ENCODE peak calls at places on chromosomes 16 and 17, in eight cellular contexts. One of them, this sample, is unnamed. For H3K9me3, the result is how much of the 10 kb centered on the place peaks cover.

GRCh38 chr17:82031303-82031884 is at the start of gene RAC3:
- DNase-seq in esophagus muscularis mucosa: no peak
- DNase-seq in sigmoid colon: no peak
- DNase-seq in endothelial cell of umbilical vein: no peak
- DNase-seq in adrenal gland: no peak
- DNase-seq in transverse colon: no peak
- DNase-seq in A549: no peak
- DNase-seq in body of pancreas: no peak
- DNase-seq in this sample: no peak

GRCh38 chr17:16281351-16281750 is 64.3 kb downstream of the PIGL start:
- DNase-seq in A549: no peak
- DNase-seq in esophagus muscularis mucosa: no peak
- DNase-seq in adrenal gland: no peak
- DNase-seq in sigmoid colon: no peak
- DNase-seq in transverse colon: no peak
- DNase-seq in endothelial cell of umbilical vein: no peak
- DNase-seq in body of pancreas: no peak
- DNase-seq in this sample: no peak

GRCh38 chr17:72370819-72371218 is 250.0 kb downstream of the SOX9 start:
- DNase-seq in A549: peak
- DNase-seq in sigmoid colon: no peak
- DNase-seq in adrenal gland: no peak
- DNase-seq in transverse colon: no peak
- DNase-seq in body of pancreas: no peak
- DNase-seq in endothelial cell of umbilical vein: no peak
- DNase-seq in esophagus muscularis mucosa: no peak
- DNase-seq in this sample: no peak

GRCh38 chr17:9900019-9900594 is 5.0 kb downstream of the RCVRN start:
- DNase-seq in esophagus muscularis mucosa: no peak
- DNase-seq in transverse colon: no peak
- DNase-seq in sigmoid colon: no peak
- DNase-seq in A549: no peak
- DNase-seq in endothelial cell of umbilical vein: no peak
- DNase-seq in body of pancreas: no peak
- DNase-seq in adrenal gland: no peak
- DNase-seq in this sample: no peak

GRCh38 chr16:62363451-62363850 is 327.2 kb upstream of the CDH8 start:
- DNase-seq in sigmoid colon: no peak
- DNase-seq in endothelial cell of umbilical vein: no peak
- DNase-seq in adrenal gland: no peak
- DNase-seq in esophagus muscularis mucosa: no peak
- DNase-seq in body of pancreas: no peak
- DNase-seq in A549: no peak
- DNase-seq in transverse colon: no peak
- DNase-seq in this sample: no peak

GRCh38 chr17:64653985-64654355 is 8.1 kb downstream of the SMURF2 start:
- DNase-seq in endothelial cell of umbilical vein: no peak
- DNase-seq in A549: no peak
- DNase-seq in body of pancreas: no peak
- DNase-seq in sigmoid colon: no peak
- DNase-seq in adrenal gland: no peak
- DNase-seq in esophagus muscularis mucosa: no peak
- DNase-seq in transverse colon: no peak
- DNase-seq in this sample: no peak

GRCh38 chr17:78872486-78872885 is 30.5 kb downstream of the CEP295NL start:
- DNase-seq in esophagus muscularis mucosa: no peak
- DNase-seq in sigmoid colon: no peak
- DNase-seq in body of pancreas: no peak
- DNase-seq in adrenal gland: no peak
- DNase-seq in transverse colon: no peak
- DNase-seq in A549: peak
- DNase-seq in endothelial cell of umbilical vein: no peak
- DNase-seq in this sample: no peak

GRCh38 chr17:81514735-81515529 is 2.3 kb upstream of the ACTG1 start:
- DNase-seq in adrenal gland: peak
- DNase-seq in sigmoid colon: peak
- DNase-seq in transverse colon: peak
- DNase-seq in body of pancreas: peak
- DNase-seq in A549: peak
- DNase-seq in esophagus muscularis mucosa: no peak
- DNase-seq in endothelial cell of umbilical vein: peak
- DNase-seq in this sample: peak

GRCh38 chr17:15886221-15886620 is 58.7 kb upstream of the ADORA2B start:
- DNase-seq in endothelial cell of umbilical vein: no peak
- DNase-seq in esophagus muscularis mucosa: no peak
- DNase-seq in sigmoid colon: no peak
- DNase-seq in adrenal gland: no peak
- DNase-seq in transverse colon: no peak
- DNase-seq in body of pancreas: no peak
- DNase-seq in A549: no peak
- DNase-seq in this sample: no peak

GRCh38 chr17:2056221-2057129 is 1.6 kb downstream of the HIC1 start:
- DNase-seq in transverse colon: peak
- DNase-seq in sigmoid colon: peak
- DNase-seq in endothelial cell of umbilical vein: peak
- DNase-seq in esophagus muscularis mucosa: peak
- DNase-seq in A549: no peak
- DNase-seq in adrenal gland: no peak
- DNase-seq in body of pancreas: no peak
- DNase-seq in this sample: no peak

GRCh38 chr16:80480664-80481063 is 60.1 kb upstream of the DYNLRB2 start:
- DNase-seq in endothelial cell of umbilical vein: no peak
- DNase-seq in sigmoid colon: no peak
- DNase-seq in A549: no peak
- DNase-seq in adrenal gland: no peak
- DNase-seq in transverse colon: no peak
- DNase-seq in body of pancreas: no peak
- DNase-seq in esophagus muscularis mucosa: no peak
- DNase-seq in this sample: no peak

GRCh38 chr16:12207939-12208338 is 231.4 kb downstream of the SNX29 start:
- DNase-seq in esophagus muscularis mucosa: no peak
- DNase-seq in sigmoid colon: no peak
- DNase-seq in endothelial cell of umbilical vein: no peak
- DNase-seq in body of pancreas: no peak
- DNase-seq in transverse colon: no peak
- DNase-seq in adrenal gland: no peak
- DNase-seq in A549: no peak
- DNase-seq in this sample: no peak

GRCh38 chr16:64478258-64478906 is 643.5 kb downstream of the CDH11 start:
- DNase-seq in A549: peak
- DNase-seq in sigmoid colon: no peak
- DNase-seq in transverse colon: no peak
- DNase-seq in body of pancreas: peak
- DNase-seq in esophagus muscularis mucosa: no peak
- DNase-seq in adrenal gland: peak
- DNase-seq in endothelial cell of umbilical vein: peak
- DNase-seq in this sample: no peak

GRCh38 chr17:6639651-6640535 is 618 bp downstream of the KIAA0753 start:
- DNase-seq in body of pancreas: no peak
- DNase-seq in A549: peak
- DNase-seq in adrenal gland: peak
- DNase-seq in transverse colon: peak
- DNase-seq in sigmoid colon: peak
- DNase-seq in esophagus muscularis mucosa: no peak
- DNase-seq in endothelial cell of umbilical vein: peak
- DNase-seq in this sample: no peak
- TF ChIP-seq POLR2A in body of pancreas: no peak
- TF ChIP-seq POLR2A in A549: no peak
- TF ChIP-seq POLR2A in adrenal gland: no peak
- TF ChIP-seq POLR2A in transverse colon: no peak
- TF ChIP-seq POLR2A in sigmoid colon: no peak
- TF ChIP-seq POLR2A in esophagus muscularis mucosa: no peak
- TF ChIP-seq POLR2A in endothelial cell of umbilical vein: no peak
- TF ChIP-seq POLR2A in this sample: no peak

DNA sequence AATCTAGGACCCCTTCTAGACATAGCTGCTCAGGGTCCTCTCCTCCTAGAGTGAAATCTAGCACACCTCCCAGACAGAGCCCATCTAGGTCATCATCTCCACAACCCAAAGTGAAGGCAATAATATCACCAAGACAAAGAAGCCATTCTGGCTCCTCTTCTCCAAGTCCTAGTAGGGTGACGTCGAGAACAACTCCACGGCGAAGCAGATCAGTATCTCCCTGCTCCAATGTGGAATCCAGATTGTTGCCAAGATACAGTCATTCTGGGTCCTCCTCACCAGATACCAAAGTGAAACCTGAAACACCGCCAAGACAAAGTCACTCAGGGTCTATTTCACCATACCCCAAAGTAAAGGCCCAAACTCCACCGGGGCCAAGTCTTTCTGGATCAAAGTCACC is 10.7 kb downstream of the SRRM2 start:
- DNase-seq in transverse colon: no peak
- DNase-seq in endothelial cell of umbilical vein: no peak
- DNase-seq in sigmoid colon: no peak
- DNase-seq in A549: no peak
- DNase-seq in esophagus muscularis mucosa: no peak
- DNase-seq in body of pancreas: no peak
- DNase-seq in adrenal gland: no peak
- DNase-seq in this sample: no peak
- H3K9me3 ChIP-seq in transverse colon: under half
- H3K9me3 ChIP-seq in endothelial cell of umbilical vein: under half
- H3K9me3 ChIP-seq in sigmoid colon: under half
- H3K9me3 ChIP-seq in A549: under half
- H3K9me3 ChIP-seq in esophagus muscularis mucosa: under half
- H3K9me3 ChIP-seq in body of pancreas: under half
- H3K9me3 ChIP-seq in adrenal gland: under half
- H3K9me3 ChIP-seq in this sample: under half

DNA sequence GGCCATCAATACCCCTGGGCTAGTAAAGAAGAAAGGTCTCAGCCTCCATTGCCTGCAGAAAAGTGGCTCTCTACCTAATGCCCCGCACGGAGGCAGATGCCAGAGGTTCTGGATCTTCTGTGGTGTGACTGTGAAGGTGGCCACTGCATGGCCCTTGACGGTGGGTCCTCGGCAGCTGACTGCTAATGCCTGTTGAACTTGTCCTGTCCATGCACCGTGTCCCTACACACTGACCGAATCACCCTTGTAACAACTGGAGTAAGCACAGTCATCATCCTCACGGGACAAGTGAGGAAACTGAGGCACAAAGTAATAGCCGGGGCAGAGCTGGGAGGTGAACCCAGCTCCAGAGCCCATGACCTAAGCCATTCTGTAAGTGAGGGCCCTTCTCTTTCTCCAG is 48.8 kb downstream of the MYH11 start:
- DNase-seq in endothelial cell of umbilical vein: no peak
- DNase-seq in body of pancreas: no peak
- DNase-seq in sigmoid colon: peak
- DNase-seq in adrenal gland: no peak
- DNase-seq in esophagus muscularis mucosa: no peak
- DNase-seq in transverse colon: no peak
- DNase-seq in A549: no peak
- DNase-seq in this sample: no peak
- H3K27ac ChIP-seq in endothelial cell of umbilical vein: no peak
- H3K27ac ChIP-seq in body of pancreas: no peak
- H3K27ac ChIP-seq in sigmoid colon: peak
- H3K27ac ChIP-seq in adrenal gland: no peak
- H3K27ac ChIP-seq in esophagus muscularis mucosa: peak
- H3K27ac ChIP-seq in transverse colon: peak
- H3K27ac ChIP-seq in A549: no peak
- H3K27ac ChIP-seq in this sample: no peak

GRCh38 chr17:42780816-42781638 is 617 bp downstream of the WNK4 start:
- DNase-seq in body of pancreas: no peak
- DNase-seq in endothelial cell of umbilical vein: no peak
- DNase-seq in A549: no peak
- DNase-seq in esophagus muscularis mucosa: no peak
- DNase-seq in adrenal gland: no peak
- DNase-seq in transverse colon: no peak
- DNase-seq in sigmoid colon: no peak
- DNase-seq in this sample: no peak
- TF ChIP-seq POLR2A in body of pancreas: no peak
- TF ChIP-seq POLR2A in endothelial cell of umbilical vein: no peak
- TF ChIP-seq POLR2A in A549: no peak
- TF ChIP-seq POLR2A in esophagus muscularis mucosa: no peak
- TF ChIP-seq POLR2A in adrenal gland: no peak
- TF ChIP-seq POLR2A in transverse colon: no peak
- TF ChIP-seq POLR2A in sigmoid colon: no peak
- TF ChIP-seq POLR2A in this sample: no peak

DNA sequence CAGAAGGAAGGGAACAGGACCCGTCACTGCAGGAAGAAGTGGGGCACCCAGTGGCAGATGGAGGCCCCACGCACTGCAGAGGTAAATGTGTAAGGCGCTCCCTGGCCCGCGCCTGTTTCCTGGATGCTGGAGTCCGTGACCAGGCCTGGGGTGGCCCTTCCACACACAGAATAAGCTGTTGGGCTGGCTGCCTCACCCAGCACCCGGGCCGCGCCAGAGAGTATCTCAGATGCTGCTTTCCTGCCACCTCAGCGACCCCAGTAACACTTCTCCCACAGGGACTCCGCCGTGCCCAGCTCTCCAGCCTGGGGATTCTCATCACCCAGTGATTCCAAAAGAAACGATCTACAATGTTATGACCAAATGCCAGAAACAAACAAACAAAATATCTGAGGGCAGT is 1993.1 kb downstream of the TP53TG3F start:
- DNase-seq in sigmoid colon: no peak
- DNase-seq in body of pancreas: no peak
- DNase-seq in adrenal gland: no peak
- DNase-seq in endothelial cell of umbilical vein: no peak
- DNase-seq in A549: no peak
- DNase-seq in esophagus muscularis mucosa: peak
- DNase-seq in transverse colon: no peak
- DNase-seq in this sample: no peak
- H3K9me3 ChIP-seq in sigmoid colon: under half
- H3K9me3 ChIP-seq in body of pancreas: under half
- H3K9me3 ChIP-seq in adrenal gland: under half
- H3K9me3 ChIP-seq in endothelial cell of umbilical vein: under half
- H3K9me3 ChIP-seq in A549: under half
- H3K9me3 ChIP-seq in esophagus muscularis mucosa: under half
- H3K9me3 ChIP-seq in transverse colon: under half
- H3K9me3 ChIP-seq in this sample: under half